ENCODE peak calls at places on chromosomes 12 and 14, in nine cellular contexts. N is Peyer's patch, G is heart right ventricle, X is GM23248, P is tibial nerve, C is PC-3, U is foreskin fibroblast, Z is small intestine, B is GM12865. K is an unnamed sample.

GRCh38 chr12:132129007-132129406 is 15.1 kb downstream of the DDX51 start:
- DNase-seq in X (no peak), B (no peak), P (no peak), U (no peak), C (no peak), N (no peak), Z (no peak), G (no peak), K (no peak)

GRCh38 chr12:105406497-105406896 is 76.0 kb downstream of the C12orf75 start:
- DNase-seq in U (no peak), X (no peak), G (no peak), B (no peak), N (no peak), Z (no peak), P (no peak), C (no peak), K (no peak)

GRCh38 chr12:7121324-7121723 is 7.4 kb downstream of the RBP5 start:
- DNase-seq in C (no peak), B (no peak), P (no peak), X (no peak), U (no peak), N (no peak), Z (no peak), G (no peak), K (no peak)

GRCh38 chr12:62003217-62003616 is 257.0 kb upstream of the USP15 start:
- DNase-seq in N (no peak), U (no peak), Z (no peak), B (no peak), P (no peak), X (no peak), C (no peak), G (no peak), K (no peak)

GRCh38 chr12:46390881-46391280 is 18.3 kb upstream of the SLC38A2 start:
- DNase-seq in Z (no peak), B (peak), N (no peak), G (no peak), U (no peak), X (no peak), P (no peak), C (no peak), K (no peak)

GRCh38 chr12:102298022-102298421 is 100.4 kb upstream of the PMCH start:
- DNase-seq in U (no peak), C (no peak), X (peak), P (no peak), G (no peak), N (no peak), Z (no peak), B (no peak), K (no peak)

GRCh38 chr14:61089126-61089750 is 108.2 kb downstream of the SLC38A6 start:
- DNase-seq in X (no peak), U (no peak), Z (no peak), B (no peak), C (no peak), N (no peak), G (no peak), P (no peak), K (no peak)

GRCh38 chr12:51070004-51070403 is 13.4 kb downstream of the CSRNP2 start:
- DNase-seq in U (no peak), P (no peak), N (no peak), X (no peak), Z (no peak), G (no peak), B (no peak), C (no peak), K (no peak)

GRCh38 chr12:19018302-19018980 is 111.1 kb upstream of the PLEKHA5 start:
- DNase-seq in C (peak), G (no peak), Z (no peak), B (no peak), X (peak), U (peak), P (no peak), N (no peak), K (no peak)

GRCh38 chr14:76346391-76347160 is 29.4 kb upstream of the ESRRB start:
- DNase-seq in U (peak), B (peak), G (no peak), X (no peak), Z (no peak), C (no peak), N (no peak), P (no peak), K (no peak)

GRCh38 chr14:28323951-28324741 is 442.4 kb upstream of the FOXG1 start:
- DNase-seq in N (no peak), C (peak), G (no peak), X (no peak), B (no peak), P (no peak), Z (no peak), U (no peak), K (no peak)

GRCh38 chr14:41609704-41610183 is 3.1 kb downstream of the LRFN5 start:
- DNase-seq in P (no peak), X (peak), C (peak), N (no peak), U (no peak), Z (no peak), B (no peak), G (peak), K (no peak)

GRCh38 chr12:58041441-58041840 is 100.1 kb downstream of the ATP23 start:
- DNase-seq in B (no peak), P (no peak), Z (no peak), N (no peak), C (no peak), X (no peak), U (no peak), G (no peak), K (no peak)

GRCh38 chr12:29283969-29284368 is 97.0 kb downstream of the ERGIC2 start:
- DNase-seq in X (peak), C (no peak), G (no peak), N (no peak), B (no peak), U (peak), Z (no peak), P (no peak), K (no peak)

GRCh38 chr12:81416571-81416970 is 338.7 kb downstream of the ACSS3 start:
- DNase-seq in B (no peak), Z (no peak), U (no peak), N (no peak), G (no peak), X (no peak), C (no peak), P (no peak), K (no peak)

GRCh38 chr12:89875225-89875624 is 166.6 kb upstream of the ATP2B1 start:
- DNase-seq in N (no peak), U (no peak), G (no peak), Z (no peak), B (no peak), X (no peak), P (no peak), C (no peak), K (no peak)

GRCh38 chr14:22386924-22387775 is 201.9 kb downstream of the DAD1 start:
- DNase-seq in N (no peak), Z (peak), C (peak), P (peak), X (peak), G (no peak), B (peak), U (peak), K (no peak)

GRCh38 chr12:27927347-27927746 is 45.2 kb downstream of the PTHLH start:
- DNase-seq in C (no peak), B (no peak), N (no peak), P (no peak), X (no peak), Z (no peak), G (peak), U (no peak), K (no peak)

GRCh38 chr12:23851602-23852001 is 97.9 kb downstream of the SOX5 start:
- DNase-seq in B (no peak), N (no peak), U (no peak), X (no peak), C (no peak), G (no peak), Z (no peak), P (no peak), K (no peak)

GRCh38 chr14:104284107-104284592 is 145.8 kb downstream of the KIF26A start:
- DNase-seq in N (peak), G (no peak), B (no peak), Z (no peak), X (no peak), P (no peak), U (no peak), C (no peak), K (no peak)

GRCh38 chr12:31914927-31915326 is 44.3 kb upstream of the RESF1 start:
- DNase-seq in P (no peak), U (no peak), G (no peak), X (no peak), Z (no peak), B (no peak), N (no peak), C (no peak), K (no peak)

GRCh38 chr14:55698051-55698450 is 118.0 kb downstream of the KTN1 start:
- DNase-seq in C (peak), Z (peak), X (no peak), P (no peak), U (no peak), B (no peak), N (peak), G (no peak), K (no peak)

GRCh38 chr14:68084256-68084655 is 264.7 kb downstream of the RAD51B start:
- DNase-seq in P (no peak), G (no peak), N (no peak), B (peak), X (peak), C (peak), U (peak), Z (no peak), K (no peak)

GRCh38 chr12:43893670-43894069 is 57.8 kb downstream of the TMEM117 start:
- DNase-seq in N (no peak), Z (no peak), U (peak), C (peak), P (no peak), B (no peak), G (no peak), X (peak), K (no peak)

GRCh38 chr12:47808574-47809380 is 10.9 kb downstream of the HDAC7 start:
- DNase-seq in X (peak), P (no peak), N (no peak), B (peak), Z (no peak), G (peak), U (peak), C (peak), K (peak)

GRCh38 chr12:105289114-105289904 is 41.2 kb upstream of the C12orf75 start:
- DNase-seq in N (no peak), B (no peak), X (peak), C (peak), Z (no peak), G (no peak), P (no peak), U (peak), K (no peak)

GRCh38 chr12:64207453-64207852 is 14.6 kb downstream of the KICS2 start:
- DNase-seq in B (no peak), X (no peak), G (no peak), Z (no peak), P (no peak), U (no peak), N (no peak), C (no peak), K (no peak)

GRCh38 chr12:64205542-64205941 is 16.6 kb downstream of the KICS2 start:
- DNase-seq in G (no peak), Z (no peak), N (no peak), B (no peak), U (no peak), P (no peak), C (no peak), X (no peak), K (no peak)

GRCh38 chr12:64203775-64204174 is 18.3 kb downstream of the KICS2 start:
- DNase-seq in G (no peak), C (no peak), U (no peak), X (no peak), P (no peak), B (no peak), N (no peak), Z (no peak), K (no peak)

DNA sequence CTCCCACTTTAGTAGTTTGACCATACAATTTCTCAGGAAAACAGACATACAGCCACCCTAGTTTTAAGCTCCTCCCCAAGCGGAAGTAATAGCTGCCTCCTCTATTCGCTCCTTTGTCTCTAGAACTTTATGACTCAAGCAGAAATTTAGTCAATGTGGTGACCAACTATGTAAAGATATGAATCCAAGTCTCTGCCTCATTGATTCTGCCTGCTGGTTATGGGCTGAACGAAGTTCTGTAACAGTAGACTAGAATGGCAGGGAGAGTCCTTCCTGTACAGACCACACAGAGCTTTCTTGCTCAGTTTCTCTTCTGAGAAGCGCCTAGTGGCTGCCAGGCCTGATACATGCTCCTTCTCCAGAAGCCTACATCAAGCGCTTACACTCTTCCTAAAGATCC is 19.1 kb downstream of the KICS2 start:
- DNase-seq in B (no peak), U (no peak), N (no peak), G (no peak), Z (no peak), X (no peak), P (no peak), C (no peak), K (no peak)
- H3K4me3 ChIP-seq in B (no peak), U (no peak), N (no peak), G (no peak), Z (no peak), X (no peak), P (no peak), C (no peak), K (no peak)

GRCh38 chr14:100827751-100828447 is 2.0 kb downstream of the MEG3 start:
- DNase-seq in Z (no peak), B (no peak), G (no peak), P (no peak), N (no peak), X (peak), C (peak), U (peak), K (no peak)

GRCh38 chr14:100826371-100827139 is 637 bp downstream of the MEG3 start:
- DNase-seq in Z (no peak), C (no peak), X (peak), B (no peak), P (no peak), U (no peak), G (no peak), N (no peak), K (no peak)

GRCh38 chr14:100825691-100826331 is at the start of gene MEG3:
- DNase-seq in G (peak), P (peak), C (no peak), Z (no peak), N (no peak), X (peak), U (peak), B (no peak), K (no peak)

GRCh38 chr14:100828448-100828834 is 2.5 kb downstream of the MEG3 start:
- DNase-seq in Z (no peak), P (no peak), N (no peak), C (no peak), B (no peak), U (no peak), G (no peak), X (peak), K (no peak)

DNA sequence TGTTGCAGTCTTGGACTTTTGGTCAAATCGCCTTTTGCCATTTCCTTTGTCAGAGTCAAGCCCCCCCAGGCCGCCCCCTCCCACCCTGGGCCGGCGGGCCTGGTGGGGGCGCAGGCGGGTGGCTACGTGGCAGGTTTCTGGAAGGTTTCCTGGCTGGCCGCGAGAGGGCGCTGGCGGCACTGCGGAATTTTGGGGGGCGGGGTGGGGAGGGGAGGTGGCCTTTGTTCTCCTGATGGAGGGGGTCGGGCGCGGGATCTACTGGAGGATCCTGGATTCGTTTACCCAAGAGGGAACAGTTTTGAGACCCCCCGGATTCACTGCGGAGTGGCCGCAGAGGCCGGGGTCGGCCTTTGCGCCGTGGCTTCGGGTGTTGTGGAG is 1.2 kb downstream of the MEG3 start:
- DNase-seq in G (no peak), X (peak), U (no peak), P (no peak), Z (no peak), C (no peak), N (no peak), B (no peak), K (no peak)
- H3K4me3 ChIP-seq in G (peak), X (peak), U (peak), P (peak), Z (no peak), C (no peak), N (no peak), B (no peak), K (no peak)

DNA sequence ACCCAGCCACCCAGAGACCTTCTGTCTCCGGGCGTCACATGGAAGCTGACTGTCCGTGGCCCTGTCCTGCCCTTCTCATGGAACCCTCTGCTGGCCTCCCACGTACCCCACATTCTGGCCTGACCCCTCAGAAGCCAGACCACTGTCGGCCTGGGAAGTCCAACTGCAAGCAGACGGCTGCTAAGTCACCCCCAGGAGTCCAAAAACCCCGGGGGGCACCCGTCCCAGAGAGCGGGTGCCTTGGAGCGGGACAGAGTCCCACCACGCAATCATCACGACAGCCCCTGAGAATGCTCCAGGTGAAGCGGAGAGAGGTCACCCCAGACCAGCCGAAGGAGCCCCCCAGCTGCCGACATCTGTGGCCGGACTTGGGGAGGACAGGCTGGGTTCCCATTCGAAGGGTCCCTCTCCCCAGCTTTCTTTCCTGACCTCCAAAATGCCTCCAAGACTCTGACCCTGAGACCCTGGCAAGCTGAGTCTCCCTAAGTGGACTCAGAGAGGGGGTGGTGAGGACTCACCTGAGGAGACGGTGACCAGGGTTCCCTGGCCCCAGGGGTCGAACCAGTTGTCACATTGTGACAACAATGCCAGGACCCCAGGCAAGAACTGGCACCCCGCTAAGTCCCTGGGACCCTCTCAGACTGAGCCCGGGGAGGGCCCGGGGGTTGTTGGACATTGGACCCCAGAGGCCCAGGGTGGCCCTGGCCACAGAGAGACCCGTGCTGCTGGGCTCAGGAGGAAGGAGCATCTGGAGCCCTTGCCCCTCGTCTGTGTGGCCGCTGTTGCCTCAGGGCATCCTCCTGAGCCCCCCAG is 337.1 kb downstream of the TMEM121 start:
- DNase-seq in Z (no peak), P (peak), X (no peak), U (no peak), G (peak), C (no peak), B (peak), N (peak), K (no peak)
- H3K4me3 ChIP-seq in Z (no peak), P (peak), X (no peak), U (no peak), G (no peak), C (no peak), B (peak), N (peak), K (no peak)

GRCh38 chr14:75223664-75224154 is 47.3 kb upstream of the TMED10 start:
- DNase-seq in X (peak), C (no peak), G (no peak), N (no peak), Z (peak), U (peak), P (no peak), B (peak), K (no peak)

GRCh38 chr14:75224561-75224960 is 48.1 kb upstream of the TMED10 start:
- DNase-seq in C (no peak), U (no peak), P (no peak), X (peak), B (no peak), N (no peak), Z (no peak), G (no peak), K (no peak)

GRCh38 chr14:75222208-75222701 is 45.8 kb upstream of the TMED10 start:
- DNase-seq in U (peak), B (peak), Z (no peak), N (no peak), G (no peak), X (peak), C (no peak), P (no peak), K (no peak)

GRCh38 chr14:75220097-75220496 is 43.7 kb upstream of the TMED10 start:
- DNase-seq in U (no peak), B (no peak), N (no peak), C (no peak), P (no peak), G (no peak), Z (no peak), X (no peak), K (no peak)

DNA sequence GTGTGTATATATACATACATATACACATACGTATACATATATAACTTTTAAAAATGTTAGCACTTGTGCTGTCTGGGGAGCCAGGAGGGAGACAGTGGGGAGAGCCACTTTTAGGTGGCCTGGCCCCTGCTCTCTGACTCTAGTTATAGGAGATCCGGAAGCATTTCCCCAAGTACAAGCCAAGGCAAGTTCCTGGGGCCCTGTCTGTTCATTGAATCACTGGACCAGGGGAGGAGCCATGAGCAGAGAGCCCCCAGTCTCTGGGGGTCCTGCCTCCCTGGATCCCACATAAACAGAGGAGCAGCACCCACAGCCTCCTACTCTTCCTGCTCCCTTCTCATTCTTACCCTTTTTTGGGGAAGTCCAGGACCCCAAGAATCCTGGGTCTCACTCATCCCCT is 45.4 kb upstream of the TMED10 start:
- DNase-seq in Z (no peak), N (no peak), C (no peak), P (no peak), B (peak), X (peak), G (no peak), U (no peak), K (no peak)
- H3K4me3 ChIP-seq in Z (no peak), N (no peak), C (no peak), P (no peak), B (no peak), X (no peak), G (no peak), U (no peak), K (no peak)

K was measured in CD4-positive, alpha-beta memory T cell.